ENCODE peak calls at places on chromosomes 11 and 22, in eight cellular contexts. O is Panc1, J is lower lobe of right lung, R is glutamatergic neuron, Y is coronary artery, K is lung, G is left ventricle myocardium inferior, V is progenitor cell of endocrine pancreas. C is an unnamed sample.
A peak's percentile ranks its signal among the peaks of the same experiment; 100 is the strongest.

GRCh38 chr22:49735411-49736311 is 92.0 kb downstream of the BRD1 start:
- DNase-seq in O (no peak), J (no peak), R (no peak), Y (no peak), K (no peak), G (no peak), V (peak; percentile 59), C (no peak)

GRCh38 chr11:83639995-83640758 is 354.0 kb upstream of the CCDC90B start:
- DNase-seq in O (no peak), J (no peak), R (no peak), Y (no peak), K (no peak), G (no peak), V (no peak), C (no peak)

GRCh38 chr22:47645450-47645914 is 883.0 kb downstream of the TBC1D22A start:
- DNase-seq in O (no peak), J (no peak), R (no peak), Y (no peak), K (no peak), G (no peak), V (no peak), C (no peak)

GRCh38 chr22:48528221-48528915 is 1299.3 kb downstream of the BRD1 start:
- DNase-seq in O (no peak), J (peak; percentile 74), R (no peak), Y (no peak), K (no peak), G (no peak), V (no peak), C (no peak)

GRCh38 chr22:39663751-39664150 is 93.2 kb downstream of the CACNA1I start:
- DNase-seq in O (no peak), J (no peak), R (no peak), Y (no peak), K (no peak), G (no peak), V (no peak), C (no peak)

GRCh38 chr11:102367364-102367763 is 20.4 kb downstream of the BIRC2 start:
- DNase-seq in O (no peak), J (no peak), R (no peak), Y (no peak), K (no peak), G (no peak), V (no peak), C (no peak)

GRCh38 chr22:18005201-18005926 is 19.0 kb downstream of the MICAL3 start:
- DNase-seq in O (no peak), J (no peak), R (no peak), Y (no peak), K (no peak), G (no peak), V (no peak), C (no peak)

GRCh38 chr11:19737575-19737974 is 24.9 kb downstream of the NAV2 start:
- DNase-seq in O (no peak), J (no peak), R (no peak), Y (peak; percentile 46), K (no peak), G (no peak), V (no peak), C (no peak)

GRCh38 chr11:79686703-79687419 is 246.0 kb upstream of the TENM4 start:
- DNase-seq in O (no peak), J (no peak), R (no peak), Y (no peak), K (no peak), G (no peak), V (no peak), C (no peak)

GRCh38 chr11:77592727-77593126 is 3.0 kb downstream of the AQP11 start:
- DNase-seq in O (no peak), J (no peak), R (no peak), Y (no peak), K (no peak), G (no peak), V (no peak), C (no peak)

GRCh38 chr11:17853280-17853679 is 118.7 kb downstream of the KCNC1 start:
- DNase-seq in O (no peak), J (no peak), R (no peak), Y (no peak), K (no peak), G (no peak), V (no peak), C (no peak)

GRCh38 chr22:42863349-42863911 is 6.4 kb upstream of the ARFGAP3 start:
- DNase-seq in O (no peak), J (no peak), R (no peak), Y (no peak), K (no peak), G (no peak), V (no peak), C (no peak)

GRCh38 chr11:74739546-74740270 is 8.5 kb upstream of the CHRDL2 start:
- DNase-seq in O (no peak), J (no peak), R (peak; percentile 58), Y (no peak), K (peak; percentile 47), G (peak; percentile 33), V (peak; percentile 28), C (no peak)

GRCh38 chr22:35426801-35427140 is 26.8 kb downstream of the MCM5 start:
- DNase-seq in O (no peak), J (no peak), R (no peak), Y (no peak), K (no peak), G (no peak), V (no peak), C (no peak)

GRCh38 chr11:134789104-134789503 is 377.1 kb upstream of the B3GAT1 start:
- DNase-seq in O (no peak), J (no peak), R (no peak), Y (no peak), K (no peak), G (no peak), V (no peak), C (no peak)

GRCh38 chr11:111019931-111020381 is 225.6 kb upstream of the POU2AF2 start:
- DNase-seq in O (no peak), J (no peak), R (no peak), Y (no peak), K (no peak), G (no peak), V (no peak), C (no peak)

GRCh38 chr22:26017932-26018331 is 151.3 kb upstream of the SEZ6L start:
- DNase-seq in O (no peak), J (no peak), R (no peak), Y (no peak), K (no peak), G (no peak), V (no peak), C (no peak)

DNA sequence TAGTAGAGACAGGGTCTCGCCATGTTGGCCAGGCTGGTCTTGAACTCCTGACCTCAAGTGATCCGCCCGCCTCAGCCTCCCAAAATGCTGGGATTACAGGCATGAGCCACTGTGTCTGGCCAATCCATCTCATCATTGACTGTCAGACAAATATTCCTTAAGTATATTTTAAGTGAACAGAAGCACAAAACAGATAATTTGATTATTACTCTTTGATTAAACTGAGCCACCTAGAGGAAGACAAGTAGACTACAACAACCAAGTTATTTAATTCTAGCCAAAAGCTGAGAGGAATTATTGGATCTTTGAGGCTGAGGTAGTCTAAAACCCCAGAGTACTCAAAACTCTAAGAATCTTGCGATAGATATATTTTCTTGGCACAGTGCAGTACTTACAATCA is 1.2 kb downstream of the ACRV1 start:
- DNase-seq in O (no peak), J (no peak), R (no peak), Y (no peak), K (no peak), G (no peak), V (no peak), C (no peak)
- TF ChIP-seq CTCF in O (peak; percentile 51), J (no peak), R (no peak), Y (no peak), K (no peak), G (no peak), V (peak; percentile 32), C (no peak)

GRCh38 chr11:44950036-44950624 is 553 bp downstream of the TP53I11 start:
- DNase-seq in O (no peak), J (peak; percentile 65), R (peak; percentile 72), Y (no peak), K (peak; percentile 46), G (no peak), V (peak; percentile 37), C (peak; percentile 90)

GRCh38 chr11:44947114-44947513 is 3.6 kb downstream of the TP53I11 start:
- DNase-seq in O (no peak), J (no peak), R (no peak), Y (no peak), K (no peak), G (no peak), V (no peak), C (no peak)

GRCh38 chr11:44948155-44948554 is 2.5 kb downstream of the TP53I11 start:
- DNase-seq in O (no peak), J (no peak), R (no peak), Y (no peak), K (no peak), G (no peak), V (no peak), C (no peak)

GRCh38 chr11:44950625-44951472 is at the start of gene TP53I11:
- DNase-seq in O (no peak), J (peak; percentile 91), R (peak; percentile 82), Y (no peak), K (peak; percentile 86), G (peak; percentile 88), V (peak; percentile 67), C (peak; percentile 52)

DNA sequence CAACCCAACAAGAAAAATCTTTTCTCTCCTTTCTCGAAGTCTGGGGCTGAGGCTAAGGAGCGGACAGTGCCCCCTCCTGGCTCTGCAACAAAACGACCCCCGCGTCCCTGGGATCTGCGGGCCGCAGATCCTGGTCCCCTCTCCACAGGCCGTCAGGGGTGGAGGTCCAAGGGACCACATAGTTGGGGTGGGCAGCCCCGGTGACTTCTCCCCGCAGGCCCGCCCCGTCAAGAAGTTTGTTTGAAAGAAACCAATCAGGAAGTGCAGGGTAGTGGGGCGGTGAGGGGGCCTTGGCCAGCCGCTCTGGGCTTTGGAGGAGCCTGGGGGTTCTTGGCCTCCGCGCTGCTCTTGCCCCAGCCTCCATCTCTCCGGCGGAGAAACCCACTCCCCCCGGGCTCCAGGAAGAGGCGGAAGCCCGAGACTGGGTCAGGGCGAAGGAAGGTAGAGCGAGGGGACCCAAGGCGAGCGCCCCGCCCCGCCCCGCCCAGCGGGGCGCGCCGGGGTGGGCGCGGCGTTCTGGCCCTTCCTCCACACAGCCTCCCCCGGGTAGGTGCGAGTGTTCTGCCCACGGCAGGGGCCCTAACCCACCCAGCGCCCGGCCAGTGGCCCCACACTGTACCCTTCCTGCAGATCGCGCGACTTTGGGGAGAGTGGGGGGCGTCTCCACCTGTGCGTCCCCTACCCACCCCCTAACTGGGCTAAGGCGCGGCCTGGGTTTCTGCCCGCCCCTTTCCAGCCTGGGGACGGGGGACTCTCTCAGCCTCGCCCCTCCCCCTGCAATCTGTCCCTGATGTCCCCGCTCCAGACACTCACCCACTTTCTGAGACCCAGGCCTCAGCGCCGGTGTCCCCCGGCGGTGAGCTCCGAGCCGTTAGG is 1.3 kb downstream of the TP53I11 start:
- DNase-seq in O (no peak), J (peak; percentile 61), R (peak; percentile 80), Y (no peak), K (peak; percentile 39), G (no peak), V (peak; percentile 34), C (peak; percentile 89)
- TF ChIP-seq CTCF in O (peak; percentile 85), J (peak; percentile 57), R (peak; percentile 77), Y (peak; percentile 30), K (peak; percentile 5), G (peak; percentile 59), V (peak; percentile 77), C (no peak)

GRCh38 chr11:35464308-35464707 is 45.0 kb upstream of the SLC1A2 start:
- DNase-seq in O (no peak), J (no peak), R (no peak), Y (no peak), K (no peak), G (no peak), V (no peak), C (no peak)
- TF ChIP-seq CTCF in O (peak; percentile 51), J (no peak), R (no peak), Y (no peak), K (no peak), G (no peak), V (peak; percentile 22), C (no peak)

GRCh38 chr11:124778281-124778680 is 16.2 kb upstream of the ESAM start:
- DNase-seq in O (no peak), J (no peak), R (no peak), Y (no peak), K (no peak), G (no peak), V (no peak), C (no peak)
- TF ChIP-seq CTCF in O (peak; percentile 50), J (peak; percentile 18), R (peak; percentile 24), Y (no peak), K (no peak), G (peak; percentile 20), V (peak; percentile 28), C (no peak)